ENCODE peak calls at places on chromosomes 4 and X, in four cellular contexts. Z is stimulated activated CD4-positive, alpha-beta T cell treated with anti-CD3 and anti-CD28 coated beads, Interleukin-1b, Interleukin-23, amount 100 ng/mL, for 24 hours; G is GM13976; T is WTC11. O is an unnamed sample.

GRCh38 chrX:22577181-22577580 is 304.5 kb downstream of the CBLL2 start:
- DNase-seq in G (no peak), T (no peak), Z (no peak), O (no peak)

GRCh38 chr4:8846046-8846720 is 25.5 kb downstream of the HMX1 start:
- DNase-seq in T (no peak), G (no peak), Z (no peak), O (no peak)

GRCh38 chr4:119286377-119287002 is 35.4 kb downstream of the FABP2 start:
- DNase-seq in Z (no peak), T (no peak), G (no peak), O (peak; percentile 68)

GRCh38 chr4:101345271-101345595 is 2.1 kb downstream of the PPP3CA start:
- DNase-seq in T (no peak), Z (no peak), G (peak; percentile 17), O (no peak)

GRCh38 chr4:69069085-69069484 is 27.2 kb upstream of the UGT2B7 start:
- DNase-seq in G (no peak), T (no peak), Z (no peak), O (no peak)

GRCh38 chrX:2545144-2545543 is 44.4 kb upstream of the DHRSX start:
- DNase-seq in Z (no peak), G (no peak), T (no peak), O (no peak)

GRCh38 chr4:25943312-25943711 is 29.3 kb downstream of the SMIM20 start:
- DNase-seq in T (no peak), Z (no peak), G (no peak), O (no peak)

GRCh38 chr4:55154290-55154880 is 29.0 kb upstream of the KDR start:
- DNase-seq in T (no peak), G (no peak), Z (no peak), O (no peak)

GRCh38 chrX:57951666-57952319 is 41.5 kb upstream of the ZXDA start:
- DNase-seq in T (no peak), G (no peak), Z (no peak), O (no peak)

GRCh38 chr4:122542411-122543236 is 78.2 kb downstream of the IL21 start:
- DNase-seq in T (no peak), G (peak; percentile 47), Z (no peak), O (peak; percentile 11)

GRCh38 chrX:10582945-10583344 is 37.4 kb downstream of the MID1 start:
- DNase-seq in T (no peak), G (no peak), Z (no peak), O (no peak)

GRCh38 chrX:9724711-9725110 is 40.9 kb downstream of the GPR143 start:
- DNase-seq in T (no peak), Z (no peak), G (no peak), O (no peak)

GRCh38 chr4:18938343-18939109 is 917.0 kb upstream of the LCORL start:
- DNase-seq in T (no peak), G (no peak), Z (no peak), O (no peak)

GRCh38 chrX:34918856-34919255 is 23.7 kb upstream of the FAM47B start:
- DNase-seq in G (no peak), Z (no peak), T (peak; percentile 11), O (no peak)

GRCh38 chr4:6177587-6178197 is 22.7 kb downstream of the JAKMIP1 start:
- DNase-seq in G (no peak), T (peak; percentile 34), Z (no peak), O (no peak)

GRCh38 chr4:46950826-46951225 is 41.8 kb upstream of the COX7B2 start:
- DNase-seq in Z (no peak), T (no peak), G (no peak), O (no peak)

GRCh38 chrX:118579417-118579816 is 83.8 kb downstream of the DOCK11 start:
- DNase-seq in Z (no peak), G (no peak), T (no peak), O (no peak)

GRCh38 chr4:188196134-188196735 is 57.0 kb downstream of the TRIML1 start:
- DNase-seq in Z (no peak), T (no peak), G (no peak), O (no peak)

GRCh38 chrX:71828086-71828485 is 64.9 kb downstream of the CXorf49B start:
- DNase-seq in G (no peak), Z (no peak), T (no peak), O (no peak)

GRCh38 chr4:157043131-157043530 is 32.8 kb upstream of the GLRB start:
- DNase-seq in Z (no peak), G (no peak), T (no peak), O (peak; percentile 24)

GRCh38 chrX:3712080-3712869 is 1.2 kb downstream of the PRKX start:
- DNase-seq in Z (no peak), T (no peak), G (no peak), O (no peak)

GRCh38 chrX:1534321-1535168 is 2.4 kb downstream of the P2RY8 start:
- DNase-seq in T (peak; percentile 33), G (peak; percentile 50), Z (peak; percentile 32), O (no peak)

GRCh38 chr4:80309301-80310004 is 26.1 kb upstream of the CFAP299 start:
- DNase-seq in Z (no peak), T (no peak), G (no peak), O (no peak)

GRCh38 chr4:73870778-73871177 is 1.6 kb downstream of the CXCL1 start:
- DNase-seq in T (no peak), Z (no peak), G (no peak), O (no peak)

GRCh38 chrX:55119712-55120111 is 30.9 kb downstream of the PAGE2 start:
- DNase-seq in T (no peak), G (no peak), Z (no peak), O (no peak)

O was measured in foreskin melanocyte.